ENCODE peak calls at places on chromosomes 3 and 15, in nine cellular contexts. Q, A, V, N, M, I, U, H and P are unnamed samples.
A peak's percentile ranks its signal among the peaks of the same experiment; 100 is the strongest.

GRCh38 chr3:157518881-157519280 is 15.7 kb upstream of the VEPH1 start:
- DNase-seq in Q (no peak), A (no peak), V (no peak), N (no peak), M (no peak), I (no peak), U (no peak), H (no peak), P (no peak)

GRCh38 chr3:43286115-43286885 is at the start of gene SNRK:
- DNase-seq in Q (peak; percentile 91), A (peak; percentile 86), V (peak; percentile 94), N (peak; percentile 92), M (peak; percentile 66), I (peak; percentile 86), U (peak; percentile 80), H (peak; percentile 93), P (peak; percentile 91)

GRCh38 chr3:35200056-35200455 is 439.3 kb upstream of the ARPP21 start:
- DNase-seq in Q (no peak), A (no peak), V (no peak), N (no peak), M (peak; percentile 89), I (no peak), U (no peak), H (no peak), P (no peak)

GRCh38 chr3:9966841-9967240 is 14.6 kb upstream of the PRRT3 start:
- DNase-seq in Q (no peak), A (no peak), V (no peak), N (no peak), M (no peak), I (no peak), U (no peak), H (no peak), P (no peak)

GRCh38 chr3:196124608-196125007 is 42.7 kb upstream of the TFRC start:
- DNase-seq in Q (no peak), A (no peak), V (peak; percentile 10), N (no peak), M (no peak), I (no peak), U (no peak), H (no peak), P (no peak)

GRCh38 chr3:10688126-10688525 is 127.9 kb upstream of the SLC6A11 start:
- DNase-seq in Q (no peak), A (no peak), V (no peak), N (no peak), M (no peak), I (no peak), U (no peak), H (no peak), P (no peak)

GRCh38 chr15:37019479-37020433 is 80.6 kb downstream of the MEIS2 start:
- DNase-seq in Q (peak; percentile 84), A (no peak), V (no peak), N (no peak), M (peak; percentile 92), I (no peak), U (no peak), H (no peak), P (no peak)

GRCh38 chr3:110755345-110755744 is 316.3 kb upstream of the NECTIN3 start:
- DNase-seq in Q (no peak), A (no peak), V (no peak), N (no peak), M (no peak), I (no peak), U (no peak), H (no peak), P (no peak)

GRCh38 chr3:131277836-131278497 is 103.6 kb upstream of the NUDT16 start:
- DNase-seq in Q (no peak), A (peak; percentile 10), V (no peak), N (no peak), M (peak; percentile 29), I (no peak), U (no peak), H (no peak), P (no peak)

GRCh38 chr3:16305121-16305541 is 40.1 kb downstream of the OXNAD1 start:
- DNase-seq in Q (no peak), A (no peak), V (no peak), N (no peak), M (no peak), I (no peak), U (no peak), H (no peak), P (no peak)

GRCh38 chr3:95356764-95357501 is 1294.1 kb downstream of the NSUN3 start:
- DNase-seq in Q (no peak), A (no peak), V (no peak), N (no peak), M (no peak), I (no peak), U (no peak), H (no peak), P (no peak)